ENCODE peak calls at places on chromosomes 13 and 19, in five cellular contexts. Q is neural progenitor cell, L is AG04450, B is small intestine, Y is T-helper 17 cell. K is an unnamed sample. For H3K9me3, the result is how much of the 10 kb centered on the place peaks cover.

GRCh38 chr19:47023448-47023794 is 3.8 kb downstream of the NPAS1 start:
- DNase-seq in Q (no peak), L (no peak), B (no peak), Y (no peak), K (no peak)

GRCh38 chr13:30927595-30927994 is 4.9 kb upstream of the TEX26 start:
- DNase-seq in Q (no peak), L (no peak), B (no peak), Y (no peak), K (no peak)

GRCh38 chr19:11192957-11193939 is 4.1 kb downstream of the KANK2 start:
- DNase-seq in Q (no peak), L (no peak), B (no peak), Y (no peak), K (no peak)

GRCh38 chr13:113672002-113672651 is 5.1 kb downstream of the GRK1 start:
- DNase-seq in Q (no peak), L (no peak), B (no peak), Y (no peak), K (no peak)

GRCh38 chr13:34155931-34156607 is 338.1 kb downstream of the RFC3 start:
- DNase-seq in Q (no peak), L (no peak), B (peak), Y (no peak), K (no peak)

GRCh38 chr19:46618670-46619231 is 6.1 kb downstream of the PTGIR start:
- DNase-seq in Q (no peak), L (no peak), B (no peak), Y (no peak), K (no peak)

GRCh38 chr13:107574517-107575215 is 640.7 kb downstream of the LIG4 start:
- DNase-seq in Q (no peak), L (no peak), B (no peak), Y (no peak), K (no peak)

GRCh38 chr19:44984005-44984404 is 17.3 kb upstream of the RELB start:
- DNase-seq in Q (no peak), L (no peak), B (no peak), Y (no peak), K (no peak)

GRCh38 chr13:96785986-96786385 is 208.3 kb downstream of the OXGR1 start:
- DNase-seq in Q (no peak), L (no peak), B (no peak), Y (no peak), K (no peak)

GRCh38 chr13:97945342-97945741 is 8.1 kb upstream of the IPO5 start:
- DNase-seq in Q (no peak), L (no peak), B (no peak), Y (no peak), K (no peak)

GRCh38 chr19:47351545-47351944 is 2.4 kb downstream of the DHX34 start:
- DNase-seq in Q (peak), L (no peak), B (peak), Y (no peak), K (no peak)

GRCh38 chr13:108769213-108770070 is 140.0 kb downstream of the MYO16 start:
- DNase-seq in Q (no peak), L (no peak), B (no peak), Y (no peak), K (no peak)

GRCh38 chr19:38970664-38971532 is 4.6 kb downstream of the FBXO17 start:
- DNase-seq in Q (no peak), L (no peak), B (no peak), Y (no peak), K (no peak)

GRCh38 chr13:32783067-32783466 is 196.8 kb downstream of the PDS5B start:
- DNase-seq in Q (no peak), L (no peak), B (no peak), Y (no peak), K (no peak)

GRCh38 chr19:919157-920050 is 2.3 kb downstream of the KISS1R start:
- DNase-seq in Q (peak), L (no peak), B (no peak), Y (no peak), K (no peak)

GRCh38 chr19:17522988-17523872 is 11.8 kb downstream of the PGLS start:
- DNase-seq in Q (no peak), L (no peak), B (peak), Y (no peak), K (no peak)

GRCh38 chr19:778910-779653 is 18.2 kb upstream of the PTBP1 start:
- DNase-seq in Q (no peak), L (peak), B (no peak), Y (no peak), K (peak)

GRCh38 chr19:9306443-9306842 is 3.2 kb downstream of the ZNF699 start:
- DNase-seq in Q (no peak), L (peak), B (no peak), Y (no peak), K (no peak)

GRCh38 chr13:26971990-26972888 is 199.4 kb downstream of the USP12 start:
- DNase-seq in Q (peak), L (no peak), B (peak), Y (no peak), K (no peak)

GRCh38 chr19:31068268-31068667 is 281.0 kb downstream of the TSHZ3 start:
- DNase-seq in Q (no peak), L (no peak), B (no peak), Y (no peak), K (no peak)

GRCh38 chr19:29289020-29289419 is 76.1 kb upstream of the UQCRFS1 start:
- DNase-seq in Q (no peak), L (no peak), B (no peak), Y (no peak), K (no peak)

GRCh38 chr13:98721825-98722510 is 30.5 kb downstream of the SLC15A1 start:
- DNase-seq in Q (no peak), L (no peak), B (no peak), Y (no peak), K (no peak)

GRCh38 chr13:52734075-52734623 is 5.5 kb downstream of the CNMD start:
- DNase-seq in Q (no peak), L (no peak), B (no peak), Y (no peak), K (no peak)

GRCh38 chr19:51012661-51013190 is 6.8 kb downstream of the KLK10 start:
- DNase-seq in Q (no peak), L (no peak), B (no peak), Y (no peak), K (no peak)

GRCh38 chr19:10112895-10113591 is 1.6 kb downstream of the P2RY11 start:
- DNase-seq in Q (peak), L (no peak), B (peak), Y (peak), K (no peak)

GRCh38 chr19:44747739-44748425 is 626 bp upstream of the BCL3 start:
- DNase-seq in Q (peak), L (no peak), B (peak), Y (no peak), K (no peak)

GRCh38 chr13:42223681-42224080 is 48.3 kb upstream of the AKAP11 start:
- DNase-seq in Q (no peak), L (no peak), B (no peak), Y (no peak), K (no peak)

GRCh38 chr13:35549481-35549880 is 73.0 kb upstream of the MAB21L1 start:
- DNase-seq in Q (no peak), L (no peak), B (peak), Y (no peak), K (no peak)

GRCh38 chr13:111258637-111259036 is 61.8 kb upstream of the TEX29 start:
- DNase-seq in Q (no peak), L (no peak), B (no peak), Y (no peak), K (no peak)
- H3K9me3 ChIP-seq in Q (under half), L (under half), B (under half), Y (under half), K (under half)

DNA sequence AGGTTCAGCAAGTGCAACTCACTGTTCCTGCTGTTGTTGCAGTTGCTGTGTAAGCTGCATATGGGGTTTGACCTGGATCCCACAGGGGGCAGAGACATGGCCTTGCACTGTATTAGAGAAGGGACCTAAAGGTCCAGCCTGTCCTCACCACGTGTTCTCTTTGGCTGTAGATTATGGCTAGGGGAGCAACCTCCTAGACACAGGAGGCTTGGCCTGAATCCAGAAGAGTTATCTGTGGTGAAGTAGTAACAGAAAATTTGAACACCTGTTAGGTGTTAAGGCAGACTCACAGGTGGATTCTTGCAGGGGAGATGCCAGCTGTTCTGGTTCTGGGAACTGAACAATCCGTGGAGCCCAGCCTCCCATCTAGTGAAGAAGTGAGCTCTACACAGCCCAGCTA is 3.4 kb upstream of the CYP4F11 start:
- DNase-seq in Q (no peak), L (no peak), B (no peak), Y (no peak), K (no peak)
- H3K9me3 ChIP-seq in Q (under half), L (under half), B (under half), Y (under half), K (under half)

GRCh38 chr19:57267294-57267693 is 13.0 kb upstream of the ZNF460 start:
- DNase-seq in Q (no peak), L (no peak), B (no peak), Y (no peak), K (no peak)
- H3K9me3 ChIP-seq in Q (under half), L (under half), B (under half), Y (under half), K (under half)

GRCh38 chr19:27858981-27859581 is 1353.9 kb downstream of the UQCRFS1 start:
- DNase-seq in Q (no peak), L (no peak), B (no peak), Y (no peak), K (no peak)
- H3K9me3 ChIP-seq in Q (under half), L (under half), B (under half), Y (under half), K (under half)

DNA sequence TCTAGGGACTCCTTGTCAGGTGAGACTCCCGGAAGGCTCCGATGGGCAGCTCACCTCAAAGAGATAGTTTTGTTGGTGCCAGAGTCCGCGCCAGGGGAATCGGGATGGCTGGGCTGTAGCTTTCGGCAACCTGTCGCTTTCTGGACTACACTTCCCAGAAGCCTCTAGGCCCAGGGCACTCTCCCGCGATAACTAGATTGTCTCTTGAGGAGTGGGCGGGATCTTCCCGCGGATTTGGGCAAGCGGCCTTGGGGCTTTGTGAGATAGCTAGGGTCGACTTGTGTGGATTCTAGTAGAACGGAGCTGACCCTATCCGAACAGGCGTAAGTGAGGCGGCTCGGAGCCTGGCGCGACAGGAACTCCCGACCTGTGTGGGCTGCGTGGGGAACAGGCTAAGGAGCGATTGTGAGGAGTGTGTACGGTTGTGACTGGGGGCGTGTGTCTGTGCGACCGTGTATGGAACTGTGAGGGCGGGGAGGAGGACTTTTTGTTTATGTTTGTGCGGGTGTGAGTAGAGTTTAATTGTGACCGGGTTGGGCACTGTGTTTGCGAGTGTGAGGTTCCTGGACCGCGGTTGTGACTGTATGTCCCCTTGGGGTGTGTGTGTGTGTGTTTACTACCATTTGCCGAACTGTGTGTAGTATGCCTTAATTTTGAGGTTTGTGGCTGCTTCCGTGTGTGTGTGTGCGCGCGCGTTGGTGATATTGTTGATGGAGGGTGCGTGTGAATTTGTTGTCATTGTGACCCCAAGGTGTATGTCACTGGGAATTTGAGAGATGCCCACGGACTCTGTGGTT is at the start of gene ZNF345:
- DNase-seq in Q (peak), L (peak), B (peak), Y (peak), K (peak)
- H3K9me3 ChIP-seq in Q (under half), L (under half), B (under half), Y (under half), K (under half)

GRCh38 chr19:12521996-12522395 is 29.3 kb downstream of the ZNF564 start:
- DNase-seq in Q (no peak), L (no peak), B (no peak), Y (no peak), K (no peak)

GRCh38 chr19:12526542-12526941 is 24.7 kb downstream of the ZNF564 start:
- DNase-seq in Q (no peak), L (no peak), B (no peak), Y (no peak), K (no peak)

GRCh38 chr19:12527034-12527836 is 24.0 kb downstream of the ZNF564 start:
- DNase-seq in Q (peak), L (no peak), B (peak), Y (no peak), K (no peak)
- H3K9me3 ChIP-seq in Q (half or more), L (half or more), B (under half), Y (half or more), K (under half)

DNA sequence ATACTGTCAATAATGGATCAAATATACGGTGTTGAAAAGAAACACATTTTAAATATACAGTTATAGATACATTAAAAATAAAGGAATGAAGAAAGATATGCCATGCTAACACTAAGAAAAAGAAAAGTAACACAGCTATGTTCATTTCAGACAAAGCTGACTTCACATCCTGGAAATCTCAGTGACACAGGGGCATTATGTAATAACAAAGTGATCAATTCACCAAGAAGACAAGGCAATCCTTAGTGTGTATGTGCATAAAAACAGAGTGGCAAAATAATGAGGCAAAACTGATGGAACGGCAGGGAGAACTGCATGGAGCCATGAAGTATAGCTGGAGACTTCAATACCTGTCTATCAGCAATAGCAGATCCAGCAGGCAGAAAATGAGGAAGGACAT is 13.1 kb downstream of the ZNF14 start:
- DNase-seq in Q (no peak), L (no peak), B (no peak), Y (no peak), K (no peak)
- H3K9me3 ChIP-seq in Q (half or more), L (under half), B (under half), Y (under half), K (under half)

GRCh38 chr19:15643387-15643786 is 2.7 kb downstream of the CYP4F3 start:
- DNase-seq in Q (no peak), L (no peak), B (no peak), Y (no peak), K (no peak)
- H3K9me3 ChIP-seq in Q (under half), L (under half), B (under half), Y (under half), K (under half)

GRCh38 chr19:57687363-57688010 is 5.7 kb downstream of the ZNF551 start:
- DNase-seq in Q (no peak), L (no peak), B (no peak), Y (no peak), K (no peak)
- H3K9me3 ChIP-seq in Q (half or more), L (half or more), B (under half), Y (half or more), K (under half)